ENCODE peak calls at places on chromosomes 11 and 22, in four cellular contexts. B, X, K and H are unnamed samples.

GRCh38 chr11:107928767-107929507 is 689 bp downstream of the RAB39A start:
- ATAC-seq in K (no peak), X (peak; percentile 39), B (peak; percentile 7), H (peak; percentile 20)

GRCh38 chr22:42931421-42932196 is 74.5 kb upstream of the ARFGAP3 start:
- ATAC-seq in X (no peak), K (no peak), B (peak; percentile 78), H (no peak)

GRCh38 chr11:76610871-76611475 is 59.6 kb downstream of the LRRC32 start:
- ATAC-seq in K (no peak), X (no peak), B (peak; percentile 76), H (peak; percentile 42)

GRCh38 chr22:19525116-19525660 is 978 bp upstream of the CLDN5 start:
- ATAC-seq in K (no peak), X (no peak), B (no peak), H (no peak)

GRCh38 chr11:11218287-11218986 is 134.6 kb downstream of the CSNK2A3 start:
- ATAC-seq in K (peak; percentile 17), X (no peak), B (no peak), H (no peak)

GRCh38 chr22:46734830-46735453 is 3.1 kb downstream of the CERK start:
- ATAC-seq in B (peak; percentile 90), K (no peak), X (no peak), H (peak; percentile 36)

GRCh38 chr11:129639300-129639699 is 176.3 kb upstream of the TMEM45B start:
- ATAC-seq in X (no peak), K (peak; percentile 68), B (no peak), H (peak; percentile 94)

GRCh38 chr11:132472411-132473205 is 1059.7 kb downstream of the OPCML start:
- ATAC-seq in B (no peak), X (no peak), K (no peak), H (no peak)

GRCh38 chr11:109984634-109985289 is 108.4 kb upstream of the ZC3H12C start:
- ATAC-seq in B (peak; percentile 100), X (no peak), K (no peak), H (no peak)

GRCh38 chr22:25672685-25673084 is 69.3 kb upstream of the MYO18B start:
- ATAC-seq in K (no peak), X (no peak), B (no peak), H (no peak)

GRCh38 chr22:19610518-19611253 is 86.5 kb upstream of the CLDN5 start:
- ATAC-seq in B (peak; percentile 31), X (peak; percentile 64), K (no peak), H (no peak)

GRCh38 chr11:39174965-39175364 is 2284.5 kb downstream of the LRRC4C start:
- ATAC-seq in K (no peak), X (no peak), B (no peak), H (no peak)

GRCh38 chr11:74822187-74822586 is 73.5 kb downstream of the RNF169 start:
- ATAC-seq in B (no peak), X (no peak), K (no peak), H (no peak)

GRCh38 chr11:2533642-2534115 is 88.9 kb downstream of the KCNQ1 start:
- ATAC-seq in B (no peak), K (peak; percentile 81), X (peak; percentile 52), H (peak; percentile 84)

GRCh38 chr11:9489366-9489765 is 28.6 kb downstream of the ZNF143 start:
- ATAC-seq in K (peak; percentile 90), B (no peak), X (no peak), H (peak; percentile 85)

GRCh38 chr11:75339685-75340409 is 11.6 kb downstream of the ARRB1 start:
- ATAC-seq in X (peak; percentile 7), B (peak; percentile 47), K (no peak), H (peak; percentile 15)

GRCh38 chr11:26187639-26188038 is 144.3 kb upstream of the ANO3 start:
- ATAC-seq in K (peak; percentile 89), B (no peak), X (no peak), H (peak; percentile 58)

GRCh38 chr11:100592619-100593309 is 94.3 kb upstream of the ARHGAP42 start:
- ATAC-seq in B (no peak), X (no peak), K (no peak), H (no peak)

GRCh38 chr11:115362997-115363396 is 141.2 kb downstream of the CADM1 start:
- ATAC-seq in K (no peak), X (no peak), B (no peak), H (no peak)

GRCh38 chr11:57641011-57641410 is 8.7 kb downstream of the YPEL4 start:
- ATAC-seq in X (no peak), B (no peak), K (no peak), H (no peak)

GRCh38 chr11:119691020-119691666 is 37.9 kb downstream of the NECTIN1 start:
- ATAC-seq in B (no peak), K (no peak), X (no peak), H (no peak)

GRCh38 chr22:47759909-47760308 is 997.5 kb downstream of the TBC1D22A start:
- ATAC-seq in B (no peak), K (no peak), X (no peak), H (no peak)

GRCh38 chr22:36409067-36409466 is 21.3 kb upstream of the MYH9 start:
- ATAC-seq in X (no peak), K (no peak), B (no peak), H (no peak)

GRCh38 chr11:123384116-123384515 is 46.0 kb upstream of the GRAMD1B start:
- ATAC-seq in K (no peak), B (no peak), X (no peak), H (no peak)

GRCh38 chr11:120211522-120212258 is 858 bp downstream of the OAF start:
- ATAC-seq in B (no peak), X (peak; percentile 3), K (peak; percentile 19), H (peak; percentile 9)

GRCh38 chr11:93169950-93170561 is 27.7 kb downstream of the SLC36A4 start:
- ATAC-seq in B (no peak), X (no peak), K (peak; percentile 31), H (peak; percentile 77)

GRCh38 chr11:34044664-34045485 is 6.7 kb upstream of the CAPRIN1 start:
- ATAC-seq in X (peak; percentile 88), K (peak; percentile 99), B (no peak), H (no peak)

GRCh38 chr11:114156131-114156581 is 96.6 kb downstream of the ZBTB16 start:
- ATAC-seq in K (no peak), B (no peak), X (no peak), H (no peak)

GRCh38 chr11:55673860-55674259 is 11.9 kb downstream of the OR4C6 start:
- ATAC-seq in K (no peak), B (no peak), X (no peak), H (no peak)

GRCh38 chr11:24234822-24235508 is 261.9 kb upstream of the LUZP2 start:
- ATAC-seq in B (no peak), K (peak; percentile 80), X (no peak), H (peak; percentile 67)

GRCh38 chr11:1251236-1251770 is 28.4 kb downstream of the MUC5B start:
- ATAC-seq in K (no peak), B (no peak), X (no peak), H (no peak)

GRCh38 chr22:46110215-46110614 is 40.1 kb upstream of the PPARA start:
- ATAC-seq in X (peak; percentile 36), K (peak; percentile 16), B (no peak), H (peak; percentile 5)

GRCh38 chr11:88320149-88320559 is 17.4 kb downstream of the CTSC start:
- ATAC-seq in X (peak; percentile 62), B (no peak), K (peak; percentile 79), H (peak; percentile 89)

GRCh38 chr22:45584121-45584570 is 81.5 kb downstream of the FBLN1 start:
- ATAC-seq in K (no peak), B (no peak), X (no peak), H (no peak)

GRCh38 chr11:128574576-128575011 is 12.8 kb downstream of the ETS1 start:
- ATAC-seq in X (no peak), B (no peak), K (no peak), H (no peak)

GRCh38 chr22:45497746-45498145 is 4.9 kb upstream of the FBLN1 start:
- ATAC-seq in K (no peak), X (no peak), B (no peak), H (no peak)

GRCh38 chr22:49796596-49797270 is 30.9 kb downstream of the BRD1 start:
- ATAC-seq in K (no peak), X (no peak), B (no peak), H (no peak)

GRCh38 chr11:95699631-95700470 is 89.7 kb downstream of the FAM76B start:
- ATAC-seq in X (no peak), K (peak; percentile 50), B (peak; percentile 55), H (no peak)

GRCh38 chr11:134639586-134640330 is 227.7 kb upstream of the B3GAT1 start:
- ATAC-seq in K (peak; percentile 85), X (no peak), B (no peak), H (no peak)